ENCODE peak calls at places on chromosomes 3 and 15, in seven cellular contexts. F is hippocampal formation; W is cardiac septum; C is LoVo; K is pulmonary artery endothelial cell; U is activated CD4-positive, alpha-beta T cell treated with anti-CD3 and anti-CD28 coated beads, Interleukin-2, amount 50 U/mL, for 24 hours; V is activated gamma-delta T cell treated with anti-CD3 and anti-CD28 coated beads, Interleukin-2, amount 50 U/mL, for 16 hours. Z is an unnamed sample.

GRCh38 chr3:134373278-134373941 is 837 bp downstream of the AMOTL2 start:
- DNase-seq in C (peak; percentile 82), V (no peak), W (peak; percentile 88), U (no peak), F (peak; percentile 86), K (peak; percentile 78), Z (peak; percentile 82)

GRCh38 chr3:23811919-23812318 is 6.2 kb downstream of the UBE2E1 start:
- DNase-seq in K (no peak), C (no peak), F (no peak), V (no peak), W (no peak), U (no peak), Z (no peak)

GRCh38 chr3:58250093-58250707 is 12.6 kb downstream of the ABHD6 start:
- DNase-seq in K (no peak), W (no peak), U (no peak), V (no peak), F (no peak), C (no peak), Z (no peak)

GRCh38 chr3:141000691-141001090 is 50.5 kb upstream of the SPSB4 start:
- DNase-seq in F (no peak), W (no peak), V (no peak), C (no peak), K (no peak), U (no peak), Z (peak; percentile 59)

GRCh38 chr3:122520861-122521260 is 6.1 kb upstream of the KPNA1 start:
- DNase-seq in C (no peak), U (no peak), W (no peak), F (no peak), V (no peak), K (no peak), Z (no peak)

GRCh38 chr3:4772171-4772804 is 206.9 kb upstream of the BHLHE40 start:
- DNase-seq in K (peak; percentile 68), V (no peak), U (no peak), F (peak; percentile 4), C (no peak), W (peak; percentile 82), Z (no peak)

GRCh38 chr3:14124223-14124614 is 451 bp downstream of the CHCHD4 start:
- DNase-seq in U (peak; percentile 51), W (peak; percentile 86), V (peak; percentile 42), K (no peak), F (peak; percentile 45), C (peak; percentile 65), Z (peak; percentile 77)

GRCh38 chr3:107308716-107309115 is 68.5 kb upstream of the CCDC54 start:
- DNase-seq in W (no peak), U (no peak), K (no peak), F (no peak), V (no peak), C (no peak), Z (no peak)

GRCh38 chr15:79192462-79193036 is 90.0 kb upstream of the ANKRD34C start:
- DNase-seq in V (no peak), F (no peak), C (no peak), U (no peak), W (no peak), K (no peak), Z (no peak)

GRCh38 chr3:14322001-14322400 is 80.4 kb upstream of the SLC6A6 start:
- DNase-seq in C (no peak), K (no peak), W (no peak), F (no peak), V (no peak), U (no peak), Z (no peak)

Z was measured in SW480.